ENCODE peak calls at places on chromosomes 7 and 10, in six cellular contexts. B is stimulated activated CD4-positive, alpha-beta T cell treated with anti-CD3 and anti-CD28 coated beads, Interleukin-1b, Interleukin-23, amount 100 ng/mL, for 1 hour; I is fibroblast of mammary gland; C is MG63; G is HS-5; Y is GM13977. A is an unnamed sample.

GRCh38 chr10:24724381-24725228 is 918 bp upstream of the ARHGAP21 start:
- DNase-seq in B (peak), I (peak), C (peak), G (peak), Y (peak), A (peak)

GRCh38 chr7:106178593-106179134 is 66.6 kb upstream of the SYPL1 start:
- DNase-seq in B (no peak), I (peak), C (peak), G (peak), Y (no peak), A (no peak)

GRCh38 chr10:8174762-8175161 is 120.3 kb downstream of the GATA3 start:
- DNase-seq in B (no peak), I (no peak), C (peak), G (no peak), Y (no peak), A (no peak)

GRCh38 chr7:33578166-33578565 is 327.2 kb upstream of the BMPER start:
- DNase-seq in B (no peak), I (peak), C (no peak), G (no peak), Y (no peak), A (no peak)

GRCh38 chr10:93784059-93784458 is 26.3 kb downstream of the LGI1 start:
- DNase-seq in B (no peak), I (no peak), C (no peak), G (no peak), Y (no peak), A (no peak)

GRCh38 chr10:27383595-27384542 is 120.2 kb upstream of the RAB18 start:
- DNase-seq in B (no peak), I (peak), C (peak), G (no peak), Y (no peak), A (no peak)

GRCh38 chr10:87925570-87925969 is 62.1 kb downstream of the PTEN start:
- DNase-seq in B (no peak), I (peak), C (no peak), G (no peak), Y (no peak), A (no peak)

GRCh38 chr10:29273478-29273877 is 15.4 kb upstream of the LYZL1 start:
- DNase-seq in B (no peak), I (no peak), C (no peak), G (no peak), Y (no peak), A (no peak)

GRCh38 chr10:100710151-100710871 is 35.1 kb upstream of the PAX2 start:
- DNase-seq in B (no peak), I (no peak), C (peak), G (no peak), Y (no peak), A (no peak)

GRCh38 chr10:43209651-43210141 is 57.2 kb downstream of the RASGEF1A start:
- DNase-seq in B (no peak), I (no peak), C (no peak), G (no peak), Y (no peak), A (no peak)

GRCh38 chr7:112665709-112666108 is 124.5 kb downstream of the TMEM168 start:
- DNase-seq in B (no peak), I (peak), C (no peak), G (no peak), Y (no peak), A (no peak)

GRCh38 chr7:46320956-46321355 is 399.9 kb upstream of the IGFBP3 start:
- DNase-seq in B (no peak), I (peak), C (no peak), G (no peak), Y (no peak), A (no peak)

GRCh38 chr10:32692174-32692573 is 246.2 kb downstream of the CCDC7 start:
- DNase-seq in B (no peak), I (peak), C (peak), G (peak), Y (no peak), A (no peak)

GRCh38 chr10:5089869-5090268 is 4.3 kb upstream of the AKR1C3 start:
- DNase-seq in B (no peak), I (peak), C (no peak), G (no peak), Y (no peak), A (no peak)

GRCh38 chr7:67743501-67743900 is 746.9 kb downstream of the TYW1 start:
- DNase-seq in B (no peak), I (peak), C (no peak), G (no peak), Y (no peak), A (no peak)

GRCh38 chr7:34530211-34530610 is 127.8 kb upstream of the NPSR1 start:
- DNase-seq in B (no peak), I (no peak), C (no peak), G (no peak), Y (no peak), A (no peak)

GRCh38 chr7:74083928-74084721 is 521 bp downstream of the LIMK1 start:
- DNase-seq in B (no peak), I (peak), C (peak), G (peak), Y (no peak), A (no peak)

GRCh38 chr10:93437000-93437945 is 44.9 kb downstream of the MYOF start:
- DNase-seq in B (no peak), I (peak), C (peak), G (peak), Y (no peak), A (no peak)

GRCh38 chr10:82574081-82574480 is 699.1 kb downstream of the NRG3 start:
- DNase-seq in B (no peak), I (no peak), C (no peak), G (no peak), Y (no peak), A (no peak)

GRCh38 chr10:6089334-6090219 is 743 bp downstream of the RBM17 start:
- DNase-seq in B (no peak), I (no peak), C (peak), G (no peak), Y (no peak), A (no peak)

GRCh38 chr7:14734839-14735321 is 167.7 kb downstream of the DGKB start:
- DNase-seq in B (no peak), I (no peak), C (no peak), G (no peak), Y (no peak), A (no peak)

GRCh38 chr10:68406111-68406814 is 814 bp downstream of the RUFY2 start:
- DNase-seq in B (no peak), I (peak), C (peak), G (peak), Y (peak), A (peak)

GRCh38 chr7:29641651-29642050 is 78.0 kb downstream of the PRR15 start:
- DNase-seq in B (no peak), I (peak), C (peak), G (no peak), Y (no peak), A (no peak)

GRCh38 chr7:90383422-90383821 is 19.8 kb upstream of the CLDN12 start:
- DNase-seq in B (no peak), I (peak), C (no peak), G (peak), Y (no peak), A (no peak)

GRCh38 chr10:76784076-76784475 is 853.5 kb downstream of the KCNMA1 start:
- DNase-seq in B (no peak), I (no peak), C (no peak), G (no peak), Y (no peak), A (no peak)

GRCh38 chr10:123042708-123043408 is 34.1 kb downstream of the ACADSB start:
- DNase-seq in B (no peak), I (no peak), C (no peak), G (no peak), Y (no peak), A (no peak)

GRCh38 chr10:11242443-11243386 is 225.0 kb downstream of the CELF2 start:
- DNase-seq in B (no peak), I (peak), C (peak), G (no peak), Y (peak), A (peak)

GRCh38 chr10:91162050-91162494 is 58.4 kb upstream of the PCGF5 start:
- DNase-seq in B (no peak), I (peak), C (peak), G (peak), Y (no peak), A (no peak)